ENCODE peak calls at places on chromosomes 11 and 22, in nine cellular contexts. L is fibroblast of villous mesenchyme; F is posterior cingulate gyrus; Q is activated naive CD4-positive, alpha-beta T cell treated with anti-CD3 and anti-CD28 coated beads, Interleukin-2, amount 10 ng/mL, durations not matched to agents 7 days and 5 days; Z is RCC 7860; U is stimulated activated CD8-positive, alpha-beta memory T cell treated with anti-CD3 and anti-CD28 coated beads, Interleukin-2, amount 100 ng/mL, for 1 hour; X is fibroblast of gingiva; K is HEK293T; O is T-helper 1 cell. A is an unnamed sample.

GRCh38 chr11:34647532-34647931 is 26.6 kb downstream of the EHF start:
- DNase-seq in L (no peak), F (no peak), Q (no peak), Z (no peak), U (no peak), X (no peak), K (no peak), O (no peak), A (no peak)

GRCh38 chr11:32225491-32226285 is 134.8 kb downstream of the RCN1 start:
- DNase-seq in L (no peak), F (no peak), Q (no peak), Z (no peak), U (no peak), X (no peak), K (no peak), O (no peak), A (no peak)

GRCh38 chr22:29879738-29880137 is 3.2 kb upstream of the MTMR3 start:
- DNase-seq in L (no peak), F (no peak), Q (no peak), Z (no peak), U (no peak), X (no peak), K (peak), O (no peak), A (peak)

GRCh38 chr11:61609000-61609969 is 28.4 kb upstream of the SYT7 start:
- DNase-seq in L (no peak), F (no peak), Q (no peak), Z (no peak), U (no peak), X (no peak), K (no peak), O (no peak), A (no peak)

GRCh38 chr11:44229003-44229570 is 80.9 kb downstream of the ALX4 start:
- DNase-seq in L (no peak), F (no peak), Q (no peak), Z (no peak), U (no peak), X (no peak), K (no peak), O (no peak), A (peak)

GRCh38 chr11:29161216-29161615 is 855.6 kb downstream of the KCNA4 start:
- DNase-seq in L (no peak), F (no peak), Q (no peak), Z (no peak), U (no peak), X (no peak), K (no peak), O (no peak), A (peak)

GRCh38 chr11:833849-834311 is 1.1 kb downstream of the CD151 start:
- DNase-seq in L (no peak), F (no peak), Q (no peak), Z (no peak), U (no peak), X (no peak), K (no peak), O (no peak), A (no peak)

GRCh38 chr11:20364412-20364792 is 888 bp downstream of the HTATIP2 start:
- DNase-seq in L (no peak), F (no peak), Q (no peak), Z (no peak), U (no peak), X (no peak), K (no peak), O (no peak), A (no peak)

GRCh38 chr22:41380993-41381328 is 781 bp upstream of the TEF start:
- DNase-seq in L (peak), F (no peak), Q (no peak), Z (peak), U (no peak), X (peak), K (no peak), O (no peak), A (peak)

GRCh38 chr11:1832181-1832988 is 2.4 kb upstream of the SYT8 start:
- DNase-seq in L (peak), F (peak), Q (peak), Z (no peak), U (peak), X (no peak), K (peak), O (peak), A (no peak)

GRCh38 chr11:67640021-67640757 is 626 bp upstream of the TBX10 start:
- DNase-seq in L (peak), F (peak), Q (peak), Z (peak), U (peak), X (peak), K (peak), O (peak), A (peak)

GRCh38 chr22:47604563-47604962 is 842.1 kb downstream of the TBC1D22A start:
- DNase-seq in L (no peak), F (no peak), Q (no peak), Z (no peak), U (no peak), X (no peak), K (no peak), O (no peak), A (no peak)

GRCh38 chr11:87739766-87740165 is 435.5 kb downstream of the RAB38 start:
- DNase-seq in L (no peak), F (no peak), Q (no peak), Z (no peak), U (no peak), X (no peak), K (no peak), O (no peak), A (no peak)

GRCh38 chr22:37337204-37337943 is 55.1 kb downstream of the CYTH4 start:
- DNase-seq in L (no peak), F (no peak), Q (no peak), Z (peak), U (no peak), X (no peak), K (no peak), O (no peak), A (peak)

GRCh38 chr11:10366568-10367331 is 61.9 kb downstream of the ADM start:
- DNase-seq in L (peak), F (peak), Q (peak), Z (peak), U (no peak), X (peak), K (peak), O (peak), A (peak)

GRCh38 chr11:102932678-102933077 is 22.9 kb downstream of the MMP13 start:
- DNase-seq in L (no peak), F (no peak), Q (no peak), Z (no peak), U (no peak), X (peak), K (no peak), O (no peak), A (peak)

GRCh38 chr22:23282516-23282915 is 102.2 kb downstream of the BCR start:
- DNase-seq in L (no peak), F (no peak), Q (no peak), Z (no peak), U (no peak), X (no peak), K (no peak), O (no peak), A (no peak)

GRCh38 chr11:129090056-129090455 is 102.1 kb downstream of the ARHGAP32 start:
- DNase-seq in L (peak), F (no peak), Q (no peak), Z (no peak), U (no peak), X (no peak), K (no peak), O (no peak), A (peak)

GRCh38 chr11:125457814-125458343 is 38.2 kb downstream of the FEZ1 start:
- DNase-seq in L (peak), F (peak), Q (no peak), Z (no peak), U (no peak), X (peak), K (no peak), O (no peak), A (peak)

GRCh38 chr11:789951-790350 is at the start of gene CEND1:
- DNase-seq in L (no peak), F (peak), Q (peak), Z (no peak), U (no peak), X (peak), K (peak), O (no peak), A (no peak)

GRCh38 chr22:29700949-29701927 is 18.6 kb upstream of the CABP7 start:
- DNase-seq in L (peak), F (no peak), Q (peak), Z (peak), U (no peak), X (no peak), K (peak), O (peak), A (peak)

GRCh38 chr22:49547751-49548239 is 279.9 kb downstream of the BRD1 start:
- DNase-seq in L (no peak), F (peak), Q (no peak), Z (no peak), U (no peak), X (no peak), K (no peak), O (no peak), A (no peak)

GRCh38 chr22:30426395-30427353 is 1.1 kb downstream of the MTFP1 start:
- DNase-seq in L (peak), F (peak), Q (peak), Z (peak), U (peak), X (peak), K (peak), O (peak), A (peak)